ENCODE peak calls at places on chromosomes 5 and 9, in seven cellular contexts. M, V, H, W, X, O and C are unnamed samples.
A peak's percentile ranks its signal among the peaks of the same experiment; 100 is the strongest.

GRCh38 chr9:98121096-98121495 is 2.1 kb upstream of the TRIM14 start:
- DNase-seq in W (no peak), H (no peak), X (peak; percentile 68), V (peak; percentile 64), O (no peak), M (no peak), C (peak; percentile 65)

GRCh38 chr5:102561894-102562760 is 63.3 kb upstream of the SLCO6A1 start:
- DNase-seq in X (peak; percentile 11), O (no peak), M (no peak), H (peak; percentile 11), W (no peak), V (no peak), C (no peak)

GRCh38 chr5:104018299-104018698 is 455.7 kb upstream of the NUDT12 start:
- DNase-seq in M (no peak), H (no peak), X (no peak), O (no peak), W (no peak), V (no peak), C (no peak)

GRCh38 chr5:172533058-172533398 is 78.7 kb upstream of the SH3PXD2B start:
- DNase-seq in W (no peak), X (peak; percentile 21), H (no peak), M (no peak), O (no peak), V (no peak), C (no peak)

GRCh38 chr9:133991211-133991921 is 758 bp downstream of the VAV2 start:
- DNase-seq in M (no peak), W (no peak), O (no peak), H (peak; percentile 43), X (peak; percentile 29), V (peak; percentile 30), C (no peak)

GRCh38 chr5:68845121-68845520 is 248.7 kb upstream of the SLC30A5 start:
- DNase-seq in X (no peak), H (no peak), W (no peak), O (no peak), M (no peak), V (no peak), C (no peak)

GRCh38 chr5:400282-401215 is 42.4 kb upstream of the EXOC3 start:
- DNase-seq in H (no peak), V (no peak), M (no peak), X (no peak), W (no peak), O (no peak), C (no peak)

GRCh38 chr5:144356489-144356888 is 185.8 kb downstream of the KCTD16 start:
- DNase-seq in X (no peak), V (no peak), O (no peak), W (no peak), H (no peak), M (no peak), C (no peak)

GRCh38 chr9:70601000-70601929 is 186.8 kb upstream of the KLF9 start:
- DNase-seq in M (peak; percentile 30), H (peak; percentile 97), O (peak; percentile 18), W (no peak), V (peak; percentile 57), X (peak; percentile 89), C (peak; percentile 49)

GRCh38 chr5:602466-603035 is 9.6 kb upstream of the CEP72 start:
- DNase-seq in H (no peak), W (no peak), M (no peak), O (no peak), X (no peak), V (no peak), C (no peak)

GRCh38 chr9:13513710-13514444 is 234.4 kb upstream of the MPDZ start:
- DNase-seq in X (no peak), O (no peak), H (peak; percentile 6), V (peak; percentile 44), W (no peak), M (peak; percentile 2), C (peak; percentile 98)

DNA sequence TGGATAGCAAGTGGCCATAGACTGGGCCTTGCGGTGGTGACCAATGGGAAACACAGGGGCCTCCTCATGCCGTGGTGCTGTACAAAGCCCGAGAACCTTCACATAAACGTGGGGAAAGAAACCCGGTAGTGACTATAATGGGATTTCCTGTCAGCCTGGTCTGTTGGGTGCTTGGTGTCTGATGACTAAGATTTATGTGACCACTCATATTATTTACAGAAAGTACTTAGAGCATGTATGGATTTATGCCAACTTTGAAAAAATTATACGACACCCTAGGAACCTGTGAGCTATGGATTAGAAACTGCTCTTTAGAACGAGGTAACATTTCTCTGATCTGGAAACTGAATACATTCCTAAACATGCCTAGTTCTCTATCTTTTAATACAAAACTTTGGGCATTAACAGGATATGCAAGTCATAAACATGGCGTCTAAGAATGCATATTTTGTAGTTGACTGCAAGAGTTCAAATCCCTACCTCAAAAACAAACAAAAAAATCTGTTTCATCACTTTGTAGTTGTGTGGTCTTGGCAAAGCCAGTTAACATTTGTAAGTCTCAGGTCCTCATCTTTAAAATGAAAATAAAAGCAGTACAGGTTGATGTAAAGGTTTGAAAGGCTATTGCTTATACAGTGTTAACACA is 85.4 kb downstream of the TMEM167A start:
- DNase-seq in H (no peak), O (no peak), W (no peak), M (no peak), X (no peak), V (peak; percentile 33), C (peak; percentile 48)
- H3K27ac ChIP-seq in H (no peak overlapping the region), O (no peak overlapping the region), W (no peak overlapping the region), M (no peak overlapping the region), X (no peak overlapping the region), V (no peak overlapping the region), C (no peak overlapping the region)

DNA sequence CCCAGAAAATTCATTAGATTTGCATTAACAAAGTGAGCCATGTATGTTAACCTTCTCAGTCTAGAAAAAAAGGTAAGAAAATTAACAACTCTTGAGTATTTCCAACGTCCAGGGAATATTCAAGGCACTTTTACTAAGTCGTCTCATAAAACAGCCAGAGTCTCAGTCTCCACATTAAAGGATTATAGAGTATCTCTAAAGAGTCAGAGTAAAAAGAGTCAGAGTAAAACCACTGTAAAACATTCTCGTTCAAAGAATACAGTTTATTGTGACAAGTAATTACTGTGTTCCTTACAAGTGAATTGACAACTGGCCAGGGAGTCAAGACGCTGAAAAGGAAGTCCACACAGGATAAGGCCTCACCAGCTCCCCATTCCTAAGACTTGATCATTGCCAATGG is 97.2 kb upstream of the ISL1 start:
- DNase-seq in O (no peak), X (no peak), V (no peak), H (no peak), M (no peak), W (no peak), C (no peak)
- TF ChIP-seq CTCF in O (no peak), X (no peak), V (no peak), H (no peak), M (no peak), W (no peak), C (no peak)

GRCh38 chr5:78527054-78527884 is 121.3 kb downstream of the LHFPL2 start:
- DNase-seq in M (peak; percentile 60), V (peak; percentile 85), O (no peak), X (peak; percentile 56), H (no peak), W (no peak), C (peak; percentile 91)
- H3K27ac ChIP-seq in M (peak overlapping the region; percentile 63), V (no peak overlapping the region), O (no peak overlapping the region), X (peak overlapping the region; percentile 74), H (peak overlapping the region; percentile 85), W (no peak overlapping the region), C (peak overlapping the region; percentile 92)

DNA sequence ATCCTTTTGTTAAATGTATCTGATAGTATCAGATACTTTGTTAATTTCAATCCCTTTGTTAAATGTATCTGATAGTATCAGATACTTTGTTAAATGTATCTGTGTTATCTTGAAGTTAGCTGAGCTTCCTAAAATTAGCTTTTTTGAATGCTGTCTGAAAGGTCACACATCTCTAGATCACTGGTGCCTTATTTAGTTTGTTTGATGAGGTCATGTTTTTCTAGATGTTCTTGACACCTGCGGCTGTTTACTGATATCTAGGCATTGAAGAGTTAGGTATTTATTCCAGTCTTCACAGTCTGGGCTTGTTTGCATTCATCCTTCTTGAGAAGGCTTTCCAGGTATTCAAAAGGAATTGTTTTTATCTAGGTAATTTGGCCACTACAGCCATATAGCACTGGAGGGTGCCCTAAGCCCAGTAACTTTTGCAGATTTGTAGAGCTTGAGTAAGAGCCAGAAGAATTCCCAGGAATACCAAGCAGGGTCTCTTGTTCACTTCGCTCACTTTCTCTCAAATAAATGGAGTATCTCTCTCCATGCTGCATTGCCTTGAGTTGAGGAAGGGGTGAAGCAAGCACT is 435.4 kb upstream of the GRAMD2B start:
- DNase-seq in H (no peak), M (peak; percentile 23), W (no peak), X (no peak), O (no peak), V (no peak), C (no peak)
- TF ChIP-seq CTCF in H (no peak), M (no peak), W (no peak), X (no peak), O (no peak), V (no peak), C (no peak)

GRCh38 chr5:146448783-146449519 is 1.8 kb downstream of the TCERG1 start:
- DNase-seq in W (no peak), V (no peak), X (no peak), M (no peak), O (no peak), H (no peak), C (no peak)
- H3K27ac ChIP-seq in W (peak overlapping the region; percentile 98), V (no peak overlapping the region), X (no peak overlapping the region), M (no peak overlapping the region), O (no peak overlapping the region), H (no peak overlapping the region), C (peak overlapping the region; percentile 88)

DNA sequence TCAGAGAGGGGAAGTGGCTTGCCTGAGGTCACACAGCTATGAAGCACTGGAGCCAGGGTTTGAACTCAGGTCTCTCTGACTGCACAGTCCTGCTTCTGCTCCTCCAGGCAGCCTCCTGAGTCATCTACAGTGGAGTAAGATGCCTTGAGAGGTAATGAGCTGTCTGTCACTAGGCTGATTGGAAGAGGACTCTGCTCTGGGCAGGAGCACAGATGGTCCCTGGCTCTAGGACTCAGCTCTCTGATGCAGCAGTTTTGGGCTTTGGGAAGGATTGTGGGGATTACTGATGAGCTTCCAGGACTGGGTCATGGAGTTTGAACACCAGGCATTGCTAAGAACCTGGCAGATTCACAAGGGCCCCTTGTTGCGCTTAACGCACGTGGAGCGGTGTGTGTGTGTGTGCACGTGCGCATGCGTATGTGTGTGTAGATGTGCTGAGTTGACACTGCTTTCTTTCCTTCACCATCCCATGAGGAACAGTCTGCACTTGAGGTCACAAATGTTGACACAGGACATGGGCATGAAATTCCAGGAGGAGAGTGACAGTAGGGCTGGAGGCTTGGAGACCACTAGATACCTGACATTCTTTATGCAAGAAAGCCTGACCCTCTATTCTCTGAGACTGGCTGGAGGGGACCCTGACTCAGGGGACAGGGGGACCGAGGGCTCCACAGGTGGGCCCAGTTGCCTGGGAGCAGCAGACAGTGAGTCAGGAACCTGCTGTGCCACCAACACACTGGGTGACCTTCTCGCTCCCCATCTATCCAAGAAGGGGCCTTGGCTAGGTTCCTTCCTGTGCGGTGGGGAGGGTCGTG is 170.5 kb downstream of the RGS3 start:
- DNase-seq in V (no peak), O (no peak), X (no peak), H (no peak), M (no peak), W (no peak), C (no peak)
- TF ChIP-seq CTCF in V (no peak), O (no peak), X (no peak), H (no peak), M (no peak), W (no peak), C (no peak)

DNA sequence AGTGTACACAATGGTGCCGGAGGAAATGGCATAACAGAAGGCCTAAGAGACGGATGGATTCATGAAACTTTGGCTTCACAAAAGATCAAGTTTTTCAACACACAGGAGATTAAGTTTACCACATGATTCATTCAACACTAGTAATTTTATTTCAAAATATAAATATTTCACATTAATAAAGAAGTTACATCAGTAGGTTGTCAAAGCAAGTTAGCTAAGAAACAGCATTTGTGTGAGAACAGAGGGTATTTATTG is 1.7 kb upstream of the CTNNAL1 start:
- DNase-seq in V (no peak), X (no peak), W (no peak), H (no peak), O (no peak), M (no peak), C (no peak)
- H3K27ac ChIP-seq in V (no peak overlapping the region), X (peak overlapping the region; percentile 96), W (peak overlapping the region; percentile 74), H (no peak overlapping the region), O (no peak overlapping the region), M (peak overlapping the region; percentile 77), C (no peak overlapping the region)